ENCODE peak calls at places on chromosomes 16 and 17, in six cellular contexts. R is NCI-H1417; E is sigmoid colon; A is SJSA1; Z is activated CD8-positive, alpha-beta T cell treated with anti-CD3 and anti-CD28 coated beads, Interleukin-2, amount 10 ng/mL, durations not matched to agents 7 days and 5 days; U is GM04504. B is an unnamed sample.

GRCh38 chr16:85573696-85574641 is 39.2 kb upstream of the GSE1 start:
- DNase-seq in R (peak), E (peak), A (peak), Z (no peak), U (no peak), B (peak)

GRCh38 chr17:48952904-48953303 is 8.3 kb upstream of the SNF8 start:
- DNase-seq in R (no peak), E (no peak), A (no peak), Z (no peak), U (no peak), B (no peak)

GRCh38 chr17:17874478-17874877 is 37.7 kb upstream of the SREBF1 start:
- DNase-seq in R (no peak), E (no peak), A (no peak), Z (no peak), U (no peak), B (no peak)

GRCh38 chr17:78185981-78186688 is 717 bp downstream of the TK1 start:
- DNase-seq in R (peak), E (no peak), A (no peak), Z (peak), U (no peak), B (peak)

GRCh38 chr16:89557230-89557935 is 3.1 kb upstream of the RPL13 start:
- DNase-seq in R (peak), E (peak), A (peak), Z (peak), U (no peak), B (peak)

GRCh38 chr16:83689385-83689831 is 118.4 kb upstream of the HSBP1 start:
- DNase-seq in R (no peak), E (no peak), A (peak), Z (no peak), U (peak), B (no peak)

GRCh38 chr17:700504-701094 is 14.0 kb downstream of the VPS53 start:
- DNase-seq in R (peak), E (no peak), A (no peak), Z (no peak), U (no peak), B (peak)

GRCh38 chr17:49071106-49071505 is 61.5 kb upstream of the B4GALNT2 start:
- DNase-seq in R (no peak), E (no peak), A (no peak), Z (no peak), U (no peak), B (no peak)

GRCh38 chr17:77656054-77656453 is 302.4 kb upstream of the TNRC6C start:
- DNase-seq in R (no peak), E (peak), A (no peak), Z (no peak), U (no peak), B (no peak)

GRCh38 chr17:47204722-47205418 is 4.3 kb upstream of the MYL4 start:
- DNase-seq in R (no peak), E (no peak), A (peak), Z (peak), U (no peak), B (no peak)

GRCh38 chr17:82103588-82104451 is 5.8 kb upstream of the FASN start:
- DNase-seq in R (no peak), E (peak), A (no peak), Z (no peak), U (no peak), B (peak)

GRCh38 chr17:51734462-51734861 is 424.1 kb downstream of the CA10 start:
- DNase-seq in R (no peak), E (no peak), A (no peak), Z (no peak), U (no peak), B (no peak)

GRCh38 chr16:3726021-3726687 is 8.8 kb upstream of the TRAP1 start:
- DNase-seq in R (no peak), E (no peak), A (no peak), Z (no peak), U (no peak), B (no peak)

GRCh38 chr17:9987779-9988585 is 82.9 kb upstream of the RCVRN start:
- DNase-seq in R (no peak), E (no peak), A (no peak), Z (peak), U (no peak), B (peak)

GRCh38 chr16:22188595-22189442 is 17.3 kb upstream of the EEF2K start:
- DNase-seq in R (peak), E (peak), A (peak), Z (peak), U (peak), B (peak)

GRCh38 chr17:80991645-80992076 is at the start of gene CHMP6:
- DNase-seq in R (peak), E (peak), A (peak), Z (peak), U (peak), B (peak)

GRCh38 chr17:32756696-32757095 is 120.2 kb downstream of the MYO1D start:
- DNase-seq in R (no peak), E (no peak), A (no peak), Z (no peak), U (no peak), B (no peak)

GRCh38 chr17:17412331-17412730 is 64.5 kb upstream of the MED9 start:
- DNase-seq in R (no peak), E (peak), A (peak), Z (no peak), U (peak), B (no peak)

GRCh38 chr17:74686761-74687160 is 26.0 kb downstream of the CD300LF start:
- DNase-seq in R (peak), E (no peak), A (no peak), Z (no peak), U (no peak), B (no peak)

GRCh38 chr17:73311428-73311780 is 397 bp downstream of the CDC42EP4 start:
- DNase-seq in R (peak), E (peak), A (peak), Z (peak), U (no peak), B (no peak)

GRCh38 chr17:82020874-82021727 is 1.6 kb downstream of the CENPX start:
- DNase-seq in R (peak), E (peak), A (peak), Z (peak), U (peak), B (peak)

GRCh38 chr16:539901-540530 is 12.5 kb downstream of the CAPN15 start:
- DNase-seq in R (no peak), E (no peak), A (peak), Z (no peak), U (no peak), B (no peak)

GRCh38 chr17:59756236-59756818 is 48.9 kb downstream of the VMP1 start:
- DNase-seq in R (no peak), E (no peak), A (peak), Z (no peak), U (peak), B (no peak)

GRCh38 chr17:67995568-67996191 is 589 bp downstream of the C17orf58 start:
- DNase-seq in R (no peak), E (peak), A (peak), Z (peak), U (no peak), B (no peak)

GRCh38 chr16:19555938-19556778 is 655 bp downstream of the VPS35L start:
- DNase-seq in R (peak), E (no peak), A (peak), Z (peak), U (no peak), B (peak)

GRCh38 chr16:86862596-86862995 is 284.2 kb downstream of the FOXL1 start:
- DNase-seq in R (peak), E (no peak), A (no peak), Z (no peak), U (no peak), B (no peak)

GRCh38 chr16:1863681-1864460 is 8.1 kb downstream of the MEIOB start:
- DNase-seq in R (peak), E (no peak), A (peak), Z (no peak), U (no peak), B (peak)

GRCh38 chr17:39231587-39232551 is 6.1 kb upstream of the STAC2 start:
- DNase-seq in R (peak), E (peak), A (no peak), Z (peak), U (no peak), B (peak)

GRCh38 chr16:168424-168823 is 2.6 kb downstream of the HBM start:
- DNase-seq in R (peak), E (no peak), A (no peak), Z (no peak), U (no peak), B (no peak)

GRCh38 chr17:80758793-80759673 is 214.4 kb downstream of the RPTOR start:
- DNase-seq in R (peak), E (peak), A (no peak), Z (peak), U (no peak), B (no peak)

GRCh38 chr16:12057276-12057675 is 80.7 kb downstream of the SNX29 start:
- DNase-seq in R (no peak), E (peak), A (no peak), Z (no peak), U (peak), B (no peak)

B was measured in SK-N-DZ.